ENCODE peak calls at places on chromosomes 13 and 19, in four cellular contexts. K is IMR-90, O is GM12878, Y is endothelial cell of umbilical vein. F is an unnamed sample.

GRCh38 chr13:109818136-109818535 is 31.8 kb upstream of the IRS2 start:
- DNase-seq in K (no peak), O (no peak), Y (no peak), F (no peak)

GRCh38 chr13:20369886-20370361 is 137.8 kb upstream of the GJB6 start:
- DNase-seq in K (no peak), O (peak; percentile 59), Y (no peak), F (no peak)

GRCh38 chr19:55406869-55407624 is 541 bp downstream of the UBE2S start:
- DNase-seq in K (no peak), O (no peak), Y (peak; percentile 38), F (peak; percentile 44)

GRCh38 chr19:11261902-11262839 is at the start of gene DOCK6:
- DNase-seq in K (no peak), O (no peak), Y (no peak), F (peak; percentile 79)

GRCh38 chr19:13790354-13790753 is 4.9 kb upstream of the ZSWIM4 start:
- DNase-seq in K (no peak), O (no peak), Y (no peak), F (no peak)

GRCh38 chr19:38486731-38487336 is 53.3 kb downstream of the RYR1 start:
- DNase-seq in K (no peak), O (no peak), Y (no peak), F (no peak)

GRCh38 chr13:76799696-76800095 is 86.5 kb downstream of the KCTD12 start:
- DNase-seq in K (no peak), O (no peak), Y (peak; percentile 90), F (no peak)

GRCh38 chr13:79056706-79057105 is 349.3 kb downstream of the RBM26 start:
- DNase-seq in K (no peak), O (no peak), Y (no peak), F (no peak)

GRCh38 chr13:74816737-74817136 is 665.2 kb downstream of the TBC1D4 start:
- DNase-seq in K (no peak), O (no peak), Y (no peak), F (no peak)

GRCh38 chr19:55210120-55210493 is 806 bp upstream of the PTPRH start:
- DNase-seq in K (peak; percentile 98), O (no peak), Y (peak; percentile 78), F (no peak)

GRCh38 chr13:98875146-98875729 is 102.6 kb downstream of the DOCK9 start:
- DNase-seq in K (no peak), O (no peak), Y (no peak), F (no peak)

GRCh38 chr19:14368011-14368513 is 13.2 kb upstream of the ADGRE5 start:
- DNase-seq in K (no peak), O (no peak), Y (no peak), F (no peak)

GRCh38 chr19:30228726-30229523 is 143.3 kb upstream of the ZNF536 start:
- DNase-seq in K (peak; percentile 6), O (no peak), Y (no peak), F (no peak)

GRCh38 chr13:37414667-37415066 is 183.9 kb downstream of the POSTN start:
- DNase-seq in K (no peak), O (no peak), Y (no peak), F (no peak)

DNA sequence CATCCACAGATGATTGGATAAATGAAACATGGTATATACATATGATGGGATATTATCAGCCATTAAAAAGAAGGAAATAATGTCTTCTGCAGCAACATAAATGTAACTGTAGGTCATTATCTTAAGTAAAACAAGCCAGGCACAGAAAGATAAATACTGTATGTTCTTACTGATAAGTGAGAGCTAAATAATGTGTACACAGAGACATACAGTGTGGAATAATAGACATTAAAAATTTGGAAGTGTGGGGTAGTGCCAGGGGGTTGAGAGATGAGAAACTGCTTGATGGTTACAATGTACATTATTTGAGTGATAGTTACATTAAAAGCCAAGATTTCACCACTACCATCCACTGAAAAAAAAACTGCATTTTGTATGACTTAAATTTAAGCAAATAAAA is 26.0 kb upstream of the GPC6 start:
- DNase-seq in K (no peak), O (no peak), Y (no peak), F (no peak)
- TF ChIP-seq FOS in K (no peak), O (no peak), Y (no peak), F (no peak)

DNA sequence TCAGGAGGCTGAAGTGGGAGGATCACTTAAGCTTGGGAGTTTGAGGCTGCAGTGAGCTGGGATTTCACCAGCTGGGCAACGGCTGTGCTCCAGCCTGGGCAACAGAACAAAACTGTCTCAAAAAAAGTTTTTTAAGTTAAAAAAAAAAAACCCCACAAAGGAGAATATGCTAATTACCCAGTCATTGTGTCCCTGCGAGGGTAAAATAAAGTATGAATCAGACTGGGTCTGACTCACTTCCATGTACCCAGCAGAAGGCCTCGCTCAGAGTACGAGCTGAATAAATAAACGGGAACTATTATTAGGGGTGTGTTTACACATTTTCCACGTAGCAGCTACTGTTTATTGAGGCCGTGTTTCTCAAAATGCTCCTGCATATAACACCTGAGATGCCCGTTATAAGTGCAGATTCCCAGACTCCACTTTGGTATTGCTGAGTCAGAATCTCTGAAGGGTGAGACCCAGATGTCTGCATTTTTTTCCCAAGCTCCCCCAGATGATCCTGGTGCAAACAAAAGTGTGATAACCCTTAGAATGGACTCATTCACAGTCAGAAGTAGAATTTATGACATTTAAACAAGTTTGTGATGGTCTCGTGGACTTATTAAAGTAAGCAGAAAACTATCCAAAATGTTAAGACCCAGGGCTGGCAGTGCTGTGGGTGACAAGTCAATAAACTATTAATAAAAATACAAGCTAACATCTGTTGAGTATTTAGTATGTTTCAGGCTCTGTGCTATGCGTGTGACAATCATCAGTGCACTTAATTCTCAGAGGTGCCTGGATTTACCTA is 28.2 kb downstream of the KCNC3 start:
- DNase-seq in K (peak; percentile 79), O (no peak), Y (peak; percentile 91), F (no peak)
- TF ChIP-seq FOS in K (peak; percentile 61), O (no peak), Y (peak; percentile 98), F (no peak)

GRCh38 chr19:31659897-31660210 is 310.6 kb upstream of the TSHZ3 start:
- DNase-seq in K (peak; percentile 18), O (no peak), Y (no peak), F (no peak)
- TF ChIP-seq FOS in K (no peak), O (no peak), Y (peak; percentile 22), F (no peak)

GRCh38 chr19:4911786-4912672 is 2.7 kb downstream of the UHRF1 start:
- DNase-seq in K (peak; percentile 100), O (no peak), Y (peak; percentile 83), F (peak; percentile 71)
- TF ChIP-seq FOS in K (peak; percentile 94), O (no peak), Y (peak; percentile 69), F (no peak)

DNA sequence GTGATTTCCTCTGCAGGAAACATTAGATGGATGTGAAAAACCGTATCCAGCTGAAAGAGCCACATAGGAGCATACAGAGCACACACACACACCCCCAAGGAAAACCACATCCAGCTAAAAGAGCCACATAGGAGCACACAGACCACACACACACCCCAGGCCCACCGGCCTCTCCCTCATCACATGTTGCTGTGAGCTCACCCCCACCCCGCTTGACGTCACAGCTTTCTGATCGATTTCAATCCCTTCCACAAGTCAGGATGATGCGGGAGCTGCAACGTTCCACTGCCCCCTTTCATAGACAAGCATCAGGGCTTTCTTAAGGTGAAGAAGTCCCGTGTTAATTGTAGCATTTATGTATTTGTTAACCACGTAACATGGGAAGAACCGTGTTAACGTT is 72.4 kb upstream of the SOX1 start:
- DNase-seq in K (no peak), O (no peak), Y (no peak), F (no peak)
- TF ChIP-seq FOS in K (no peak), O (no peak), Y (no peak), F (no peak)

GRCh38 chr13:38819053-38819452 is 132.2 kb downstream of the FREM2 start:
- DNase-seq in K (no peak), O (no peak), Y (peak; percentile 1), F (no peak)
- TF ChIP-seq FOS in K (no peak), O (no peak), Y (no peak), F (no peak)

GRCh38 chr19:51698296-51698695 is 5.2 kb downstream of the SPACA6 start:
- DNase-seq in K (peak; percentile 58), O (no peak), Y (no peak), F (no peak)

GRCh38 chr19:51695702-51696315 is 2.7 kb downstream of the SPACA6 start:
- DNase-seq in K (no peak), O (no peak), Y (no peak), F (no peak)

GRCh38 chr19:51699170-51699569 is 6.0 kb downstream of the SPACA6 start:
- DNase-seq in K (no peak), O (no peak), Y (no peak), F (no peak)

GRCh38 chr19:51696606-51697005 is 3.5 kb downstream of the SPACA6 start:
- DNase-seq in K (no peak), O (no peak), Y (no peak), F (no peak)

GRCh38 chr19:51697169-51697776 is 4.1 kb downstream of the SPACA6 start:
- DNase-seq in K (no peak), O (no peak), Y (no peak), F (no peak)
- TF ChIP-seq FOS in K (no peak), O (no peak), Y (no peak), F (no peak)

F was measured in K562.